ENCODE peak calls at places on chromosomes 7 and 10, in nine cellular contexts. E, F, K, Y, U, V, H, L and R are unnamed samples.

GRCh38 chr10:103193107-103193819 is at the start of gene NT5C2:
- DNase-seq in E (peak; percentile 66), F (peak; percentile 82), K (peak; percentile 82), Y (peak; percentile 93), U (no peak), V (peak; percentile 82), H (peak; percentile 64), L (peak; percentile 40), R (peak; percentile 89)

GRCh38 chr10:33248638-33249037 is 85.8 kb downstream of the NRP1 start:
- DNase-seq in E (no peak), F (peak; percentile 89), K (no peak), Y (no peak), U (peak; percentile 79), V (no peak), H (no peak), L (no peak), R (no peak)

GRCh38 chr7:106031271-106032029 is 68.4 kb downstream of the CDHR3 start:
- DNase-seq in E (peak; percentile 52), F (no peak), K (no peak), Y (no peak), U (no peak), V (no peak), H (no peak), L (peak; percentile 77), R (peak; percentile 51)

GRCh38 chr7:106376026-106376799 is 91.4 kb upstream of the NAMPT start:
- DNase-seq in E (no peak), F (no peak), K (no peak), Y (no peak), U (no peak), V (no peak), H (no peak), L (no peak), R (no peak)

GRCh38 chr10:120368927-120369326 is 88.1 kb upstream of the PLPP4 start:
- DNase-seq in E (no peak), F (no peak), K (no peak), Y (no peak), U (no peak), V (no peak), H (no peak), L (no peak), R (no peak)

GRCh38 chr7:133365892-133366291 is 113.0 kb downstream of the EXOC4 start:
- DNase-seq in E (peak; percentile 14), F (peak; percentile 19), K (no peak), Y (no peak), U (no peak), V (no peak), H (no peak), L (no peak), R (no peak)

GRCh38 chr10:72228318-72228751 is 12.3 kb upstream of the ASCC1 start:
- DNase-seq in E (no peak), F (no peak), K (no peak), Y (peak; percentile 61), U (no peak), V (no peak), H (no peak), L (no peak), R (peak; percentile 33)

GRCh38 chr7:151233111-151233701 is 923 bp downstream of the CHPF2 start:
- DNase-seq in E (no peak), F (peak; percentile 87), K (no peak), Y (peak; percentile 64), U (peak; percentile 40), V (peak; percentile 85), H (no peak), L (no peak), R (peak; percentile 60)

GRCh38 chr10:34993782-34994181 is 96.4 kb downstream of the CUL2 start:
- DNase-seq in E (no peak), F (no peak), K (no peak), Y (no peak), U (no peak), V (no peak), H (no peak), L (no peak), R (no peak)

GRCh38 chr10:96988421-96988820 is 156.3 kb downstream of the LCOR start:
- DNase-seq in E (no peak), F (no peak), K (no peak), Y (no peak), U (no peak), V (no peak), H (no peak), L (no peak), R (peak; percentile 89)

GRCh38 chr10:89219512-89220218 is 12.5 kb upstream of the CH25H start:
- DNase-seq in E (no peak), F (peak; percentile 18), K (no peak), Y (no peak), U (no peak), V (no peak), H (no peak), L (no peak), R (no peak)

GRCh38 chr7:1663857-1664651 is 6.0 kb upstream of the ELFN1 start:
- DNase-seq in E (peak; percentile 9), F (no peak), K (no peak), Y (no peak), U (no peak), V (no peak), H (no peak), L (no peak), R (peak; percentile 58)

GRCh38 chr7:130228840-130229239 is 21.2 kb downstream of the SSMEM1 start:
- DNase-seq in E (no peak), F (no peak), K (no peak), Y (no peak), U (no peak), V (no peak), H (no peak), L (no peak), R (peak; percentile 18)

GRCh38 chr10:120477723-120478270 is 20.8 kb downstream of the PLPP4 start:
- DNase-seq in E (no peak), F (no peak), K (no peak), Y (no peak), U (no peak), V (no peak), H (no peak), L (no peak), R (no peak)

GRCh38 chr10:123991622-123992570 is 100.3 kb upstream of the CPXM2 start:
- DNase-seq in E (no peak), F (peak; percentile 21), K (no peak), Y (no peak), U (no peak), V (no peak), H (no peak), L (no peak), R (peak; percentile 20)

GRCh38 chr10:106111241-106111640 is 1053.3 kb downstream of the SORCS1 start:
- DNase-seq in E (no peak), F (peak; percentile 56), K (no peak), Y (no peak), U (no peak), V (no peak), H (no peak), L (no peak), R (peak; percentile 1)

GRCh38 chr7:150901160-150902035 is 49.1 kb downstream of the AOC1 start:
- DNase-seq in E (no peak), F (no peak), K (peak; percentile 85), Y (no peak), U (no peak), V (no peak), H (no peak), L (no peak), R (peak; percentile 28)

GRCh38 chr7:25850730-25851129 is 301.3 kb upstream of the NFE2L3 start:
- DNase-seq in E (no peak), F (no peak), K (no peak), Y (no peak), U (no peak), V (no peak), H (no peak), L (no peak), R (no peak)

GRCh38 chr7:142804715-142805114 is 33.9 kb downstream of the PRSS2 start:
- DNase-seq in E (no peak), F (no peak), K (no peak), Y (no peak), U (no peak), V (no peak), H (no peak), L (no peak), R (no peak)

GRCh38 chr7:34832020-34832419 is 174.0 kb downstream of the NPSR1 start:
- DNase-seq in E (no peak), F (no peak), K (no peak), Y (no peak), U (no peak), V (no peak), H (no peak), L (no peak), R (no peak)

GRCh38 chr10:110389250-110389649 is 84.5 kb upstream of the SMNDC1 start:
- DNase-seq in E (no peak), F (no peak), K (no peak), Y (no peak), U (no peak), V (no peak), H (no peak), L (no peak), R (no peak)

GRCh38 chr10:48605264-48605615 is 367 bp upstream of the ARHGAP22 start:
- DNase-seq in E (no peak), F (peak; percentile 45), K (no peak), Y (no peak), U (no peak), V (no peak), H (no peak), L (peak; percentile 25), R (peak; percentile 24)

GRCh38 chr7:18978108-18978495 is 139.3 kb downstream of the TWIST1 start:
- DNase-seq in E (no peak), F (peak; percentile 83), K (no peak), Y (no peak), U (peak; percentile 18), V (no peak), H (peak; percentile 43), L (no peak), R (no peak)

GRCh38 chr7:17206354-17206905 is 92.0 kb upstream of the AHR start:
- DNase-seq in E (no peak), F (peak; percentile 77), K (peak; percentile 50), Y (no peak), U (peak; percentile 88), V (no peak), H (no peak), L (no peak), R (no peak)

GRCh38 chr7:131238260-131238940 is 89.3 kb upstream of the MKLN1 start:
- DNase-seq in E (no peak), F (peak; percentile 50), K (no peak), Y (no peak), U (peak; percentile 45), V (no peak), H (no peak), L (no peak), R (no peak)

GRCh38 chr7:150801242-150801945 is 825 bp downstream of the TMEM176A start:
- DNase-seq in E (no peak), F (no peak), K (no peak), Y (no peak), U (no peak), V (no peak), H (no peak), L (no peak), R (peak; percentile 14)

GRCh38 chr7:105621617-105622016 is 40.3 kb upstream of the EFCAB10 start:
- DNase-seq in E (peak; percentile 65), F (no peak), K (no peak), Y (no peak), U (no peak), V (no peak), H (no peak), L (no peak), R (no peak)

GRCh38 chr10:43865275-43866135 is 216.8 kb upstream of the ZNF32 start:
- DNase-seq in E (no peak), F (no peak), K (no peak), Y (no peak), U (no peak), V (no peak), H (no peak), L (no peak), R (no peak)

GRCh38 chr10:131641231-131641630 is 259.6 kb upstream of the PPP2R2D start:
- DNase-seq in E (no peak), F (no peak), K (no peak), Y (no peak), U (no peak), V (no peak), H (no peak), L (no peak), R (peak; percentile 31)

GRCh38 chr7:22154130-22154529 is 202.8 kb downstream of the RAPGEF5 start:
- DNase-seq in E (no peak), F (no peak), K (no peak), Y (no peak), U (no peak), V (no peak), H (no peak), L (no peak), R (peak; percentile 61)

GRCh38 chr10:61606971-61607907 is 55.5 kb upstream of the CABCOCO1 start:
- DNase-seq in E (no peak), F (peak; percentile 38), K (no peak), Y (peak; percentile 25), U (no peak), V (no peak), H (peak; percentile 19), L (no peak), R (no peak)